ENCODE peak calls at places on chromosomes 1 and 21, in five cellular contexts. S is NCI-H2081, A is Right ventricle myocardium inferior, R is IMR-90, O is NCI-H1417. L is an unnamed sample.

GRCh38 chr1:50973875-50974617 is 4.0 kb downstream of the CDKN2C start:
- DNase-seq in O (peak), S (peak), A (no peak), R (no peak), L (peak)

GRCh38 chr21:41665766-41666595 is 100.9 kb downstream of the RIPK4 start:
- DNase-seq in S (no peak), A (no peak), R (no peak), O (no peak), L (no peak)

GRCh38 chr1:113617438-113618141 is 141.7 kb downstream of the PHTF1 start:
- DNase-seq in O (no peak), S (no peak), R (peak), A (no peak), L (no peak)

GRCh38 chr1:159261726-159262494 is 40.2 kb upstream of the FCER1A start:
- DNase-seq in S (no peak), O (no peak), R (no peak), A (no peak), L (no peak)

GRCh38 chr1:190754769-190755168 is 277.1 kb upstream of the BRINP3 start:
- DNase-seq in O (peak), S (no peak), R (peak), A (no peak), L (peak)

GRCh38 chr21:46356494-46357334 is 32.8 kb downstream of the PCNT start:
- DNase-seq in S (no peak), A (peak), R (no peak), O (no peak), L (no peak)

GRCh38 chr1:94954292-94955220 is 27.6 kb upstream of the CNN3 start:
- DNase-seq in O (no peak), R (no peak), A (no peak), S (no peak), L (no peak)

GRCh38 chr1:30313176-30313575 is 410.2 kb downstream of the MATN1 start:
- DNase-seq in R (no peak), A (no peak), S (no peak), O (no peak), L (no peak)

GRCh38 chr1:198880818-198881597 is 242.2 kb downstream of the PTPRC start:
- DNase-seq in S (no peak), O (no peak), A (no peak), R (peak), L (no peak)

GRCh38 chr1:168097921-168098528 is 38.7 kb downstream of the GPR161 start:
- DNase-seq in A (no peak), S (no peak), O (no peak), R (no peak), L (no peak)

GRCh38 chr1:223233410-223234163 is 90.5 kb upstream of the TLR5 start:
- DNase-seq in O (no peak), R (peak), A (no peak), S (no peak), L (no peak)

GRCh38 chr1:27451346-27451745 is 38.6 kb downstream of the WASF2 start:
- DNase-seq in S (no peak), A (no peak), R (no peak), O (peak), L (no peak)

GRCh38 chr1:58687516-58687915 is 12.3 kb downstream of the MYSM1 start:
- DNase-seq in O (no peak), S (no peak), A (no peak), R (no peak), L (no peak)

GRCh38 chr1:117113199-117113598 is 8.3 kb downstream of the TRIM45 start:
- DNase-seq in A (no peak), S (no peak), R (no peak), O (no peak), L (no peak)

GRCh38 chr1:151716771-151717631 is at the start of gene CELF3:
- DNase-seq in R (no peak), S (peak), A (no peak), O (peak), L (peak)

GRCh38 chr1:58818075-58818474 is 34.2 kb upstream of the JUN start:
- DNase-seq in A (no peak), S (no peak), R (peak), O (no peak), L (no peak)

GRCh38 chr1:206800411-206800810 is 28.1 kb upstream of the IL10 start:
- DNase-seq in A (no peak), R (no peak), O (no peak), S (no peak), L (no peak)

GRCh38 chr1:3060112-3060511 is 8.9 kb upstream of the PRDM16 start:
- DNase-seq in R (no peak), A (no peak), S (no peak), O (no peak), L (no peak)

L was measured in DMS153.